ENCODE peak calls at places on chromosomes 2 and 18, in five cellular contexts. Y is IMR-90, H is H1, A is transverse colon, L is ovary. J is an unnamed sample.

GRCh38 chr2:178291703-178292102 is 97.4 kb downstream of the OSBPL6 start:
- DNase-seq in H (no peak), L (no peak), A (no peak), Y (no peak), J (no peak)

GRCh38 chr2:192194065-192194865 is 468 bp downstream of the TMEFF2 start:
- DNase-seq in A (no peak), H (peak), L (no peak), Y (peak), J (peak)

GRCh38 chr2:44801676-44802408 is 139.7 kb upstream of the SIX3 start:
- DNase-seq in Y (no peak), L (no peak), H (peak), A (no peak), J (no peak)

GRCh38 chr18:741931-742512 is 29.6 kb upstream of the ENOSF1 start:
- DNase-seq in A (no peak), L (no peak), H (no peak), Y (peak), J (no peak)

GRCh38 chr2:138424436-138425140 is 77.0 kb upstream of the SPOPL start:
- DNase-seq in A (no peak), L (no peak), H (no peak), Y (no peak), J (no peak)

GRCh38 chr18:21831413-21831831 is 90.8 kb downstream of the MIB1 start:
- DNase-seq in L (no peak), H (no peak), A (no peak), Y (peak), J (peak)

GRCh38 chr18:70454705-70455322 is 166.0 kb downstream of the SOCS6 start:
- DNase-seq in Y (peak), H (no peak), L (no peak), A (no peak), J (no peak)

GRCh38 chr2:105404736-105405135 is 5.9 kb upstream of the FHL2 start:
- DNase-seq in L (no peak), A (no peak), Y (no peak), H (no peak), J (no peak)

GRCh38 chr2:120472891-120473309 is 127.0 kb downstream of the INHBB start:
- DNase-seq in A (no peak), Y (no peak), H (no peak), L (no peak), J (no peak)

GRCh38 chr2:201406077-201406662 is 45.1 kb downstream of the TRAK2 start:
- DNase-seq in H (no peak), A (no peak), L (peak), Y (peak), J (no peak)

GRCh38 chr2:121071058-121071504 is 213.9 kb downstream of the TFCP2L1 start:
- DNase-seq in L (peak), Y (peak), H (peak), A (peak), J (peak)

GRCh38 chr2:12213222-12213621 is 466.8 kb downstream of the LPIN1 start:
- DNase-seq in Y (no peak), A (no peak), L (no peak), H (no peak), J (no peak)

GRCh38 chr2:215833531-215834162 is 179.7 kb downstream of the MREG start:
- DNase-seq in A (no peak), L (no peak), H (no peak), Y (peak), J (no peak)

GRCh38 chr2:26938399-26938798 is 32.0 kb upstream of the MAPRE3 start:
- DNase-seq in A (no peak), H (no peak), Y (no peak), L (no peak), J (no peak)

GRCh38 chr2:105598404-105598803 is 146.3 kb upstream of the NCK2 start:
- DNase-seq in H (no peak), Y (no peak), L (no peak), A (no peak), J (no peak)

GRCh38 chr2:218429951-218430692 is 11.2 kb downstream of the VIL1 start:
- DNase-seq in L (no peak), Y (no peak), A (no peak), H (no peak), J (no peak)

GRCh38 chr2:66667288-66667780 is 232.4 kb downstream of the MEIS1 start:
- DNase-seq in A (no peak), Y (no peak), H (no peak), L (no peak), J (no peak)

GRCh38 chr2:204234879-204235278 is 298.3 kb downstream of the ICOS start:
- DNase-seq in H (no peak), A (no peak), L (no peak), Y (peak), J (no peak)

GRCh38 chr18:12255626-12256026 is 1.5 kb downstream of the CIDEA start:
- DNase-seq in A (no peak), L (no peak), Y (peak), H (no peak), J (no peak)

GRCh38 chr2:227623225-227623624 is 5.9 kb downstream of the SCYGR4 start:
- DNase-seq in L (no peak), H (no peak), Y (peak), A (no peak), J (no peak)
- H3K27ac ChIP-seq in L (no peak), H (no peak), Y (peak), A (no peak), J (no peak)

GRCh38 chr2:152405206-152406118 is 70.5 kb downstream of the FMNL2 start:
- DNase-seq in H (no peak), A (no peak), Y (peak), L (no peak), J (no peak)

GRCh38 chr2:152406119-152406835 is 71.3 kb downstream of the FMNL2 start:
- DNase-seq in H (no peak), L (no peak), A (no peak), Y (no peak), J (no peak)

GRCh38 chr2:152407204-152407721 is 72.3 kb downstream of the FMNL2 start:
- DNase-seq in Y (peak), L (peak), A (peak), H (peak), J (peak)

GRCh38 chr2:152407806-152408205 is 72.8 kb downstream of the FMNL2 start:
- DNase-seq in L (no peak), H (no peak), Y (no peak), A (no peak), J (no peak)

GRCh38 chr2:152406836-152407161 is 71.8 kb downstream of the FMNL2 start:
- DNase-seq in A (no peak), Y (no peak), H (no peak), L (no peak), J (no peak)
- H3K4me3 ChIP-seq in A (peak), Y (no peak), H (peak), L (peak), J (peak)

GRCh38 chr2:20568501-20569463 is 82.1 kb downstream of the HS1BP3 start:
- DNase-seq in Y (no peak), L (no peak), A (no peak), H (no peak), J (no peak)
- TF ChIP-seq POLR2A in Y (no peak), L (no peak), A (no peak), H (no peak), J (no peak)

GRCh38 chr2:72743481-72743880 is 82.4 kb downstream of the EXOC6B start:
- DNase-seq in H (no peak), Y (no peak), A (no peak), L (no peak), J (no peak)

GRCh38 chr2:72738096-72738495 is 87.7 kb downstream of the EXOC6B start:
- DNase-seq in H (no peak), A (no peak), Y (peak), L (no peak), J (no peak)

GRCh38 chr2:72745679-72746368 is 80.0 kb downstream of the EXOC6B start:
- DNase-seq in Y (peak), L (no peak), H (no peak), A (no peak), J (no peak)

GRCh38 chr2:72747344-72747743 is 78.5 kb downstream of the EXOC6B start:
- DNase-seq in Y (no peak), A (no peak), L (no peak), H (no peak), J (no peak)

DNA sequence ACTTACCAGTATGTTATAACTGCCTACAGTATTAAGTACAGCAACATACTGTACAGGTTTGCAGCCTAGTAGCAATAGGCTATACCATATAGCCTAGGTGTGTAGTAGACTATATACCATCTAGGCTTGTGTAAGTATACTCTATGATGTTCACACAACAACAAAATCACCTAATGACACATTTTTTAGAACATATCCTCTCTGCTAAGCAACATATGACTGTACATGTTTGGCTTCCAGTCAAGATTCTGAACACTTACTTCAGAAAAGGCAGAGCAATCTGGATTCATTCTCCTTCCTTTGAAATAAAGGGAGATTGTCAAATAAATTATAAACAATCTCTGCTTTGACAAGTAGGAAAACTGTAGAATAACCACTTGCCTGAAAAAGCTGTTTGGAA is 81.8 kb downstream of the EXOC6B start:
- DNase-seq in A (no peak), H (no peak), L (no peak), Y (peak), J (no peak)
- H3K27ac ChIP-seq in A (no peak), H (no peak), L (no peak), Y (no peak), J (no peak)

DNA sequence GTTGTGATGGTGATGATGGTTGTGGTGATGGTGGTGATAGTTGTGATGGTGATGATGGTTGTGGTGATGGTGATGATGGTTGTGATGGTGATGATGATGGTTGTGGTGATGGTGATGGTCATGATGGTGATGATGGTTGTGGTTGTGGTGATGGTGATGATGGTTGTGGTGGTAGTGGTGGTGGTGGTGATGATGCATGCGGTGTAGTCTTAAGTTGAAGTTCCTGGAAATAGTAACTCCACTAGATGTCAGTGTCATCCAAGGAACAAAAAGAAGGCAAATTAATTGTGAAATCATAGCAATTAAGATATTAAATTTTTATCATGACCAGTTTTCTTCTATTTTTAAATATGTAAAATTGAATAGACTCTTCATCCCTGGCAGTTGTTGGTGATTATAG is 309.2 kb downstream of the AGAP1 start:
- DNase-seq in H (no peak), A (no peak), Y (peak), L (no peak), J (no peak)
- H3K4me3 ChIP-seq in H (no peak), A (no peak), Y (no peak), L (no peak), J (no peak)

GRCh38 chr2:134119672-134120159 is 134.2 kb upstream of the MGAT5 start:
- DNase-seq in A (peak), Y (peak), L (peak), H (peak), J (peak)
- TF ChIP-seq POLR2A in A (peak), Y (peak), L (peak), H (peak), J (peak)

DNA sequence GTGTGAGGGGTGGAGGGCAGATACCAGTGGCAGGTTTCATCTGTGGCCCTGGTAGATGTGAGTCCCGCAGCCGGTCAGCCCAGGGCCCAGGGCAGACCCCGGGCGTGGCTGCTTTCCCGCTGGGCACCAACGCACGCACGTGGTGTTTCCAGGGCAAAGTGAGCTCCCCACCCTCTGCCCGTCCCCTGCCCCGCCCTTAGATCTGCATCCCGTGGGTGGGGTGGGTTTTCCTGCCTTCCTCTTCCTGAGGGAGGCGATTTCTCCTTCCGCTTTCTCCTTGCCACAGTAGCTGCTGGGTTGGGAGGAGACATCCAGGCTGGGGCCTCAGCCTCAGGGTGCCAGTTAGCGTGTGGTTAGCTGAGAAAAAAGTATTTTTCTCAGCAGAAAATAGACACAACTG is 49.6 kb downstream of the ODC1 start:
- DNase-seq in Y (no peak), L (no peak), A (peak), H (no peak), J (no peak)
- H3K27ac ChIP-seq in Y (no peak), L (no peak), A (peak), H (no peak), J (peak)

GRCh38 chr2:238108423-238109201 is 8.5 kb downstream of the ESPNL start:
- DNase-seq in H (peak), Y (no peak), A (peak), L (no peak), J (peak)
- H3K4me3 ChIP-seq in H (no peak), Y (no peak), A (no peak), L (no peak), J (no peak)

J was measured in gastrocnemius medialis.